ENCODE peak calls at places on chromosomes 12 and 14, in six cellular contexts. H is T-helper 2 cell, S is NCI-H1048, L is AG10803, B is HS-27A, F is EH. V is an unnamed sample.

GRCh38 chr12:19031032-19031431 is 98.5 kb upstream of the PLEKHA5 start:
- DNase-seq in S (no peak), L (peak), F (peak), H (no peak), B (peak), V (no peak)

GRCh38 chr14:75452900-75453816 is 25.3 kb downstream of the JDP2 start:
- DNase-seq in B (peak), S (no peak), F (peak), L (peak), H (no peak), V (no peak)

GRCh38 chr14:61296707-61297502 is 15.8 kb upstream of the TMEM30B start:
- DNase-seq in B (peak), L (peak), S (no peak), H (no peak), F (peak), V (peak)

GRCh38 chr12:94644141-94644575 is 6.2 kb downstream of the TMCC3 start:
- DNase-seq in H (no peak), L (no peak), S (no peak), F (peak), B (peak), V (no peak)

GRCh38 chr14:37413504-37414003 is 181.5 kb downstream of the FOXA1 start:
- DNase-seq in L (no peak), F (no peak), S (no peak), H (no peak), B (no peak), V (no peak)

GRCh38 chr12:80205960-80206359 is 106.6 kb downstream of the OTOGL start:
- DNase-seq in F (no peak), B (no peak), L (no peak), S (no peak), H (no peak), V (no peak)

GRCh38 chr14:68842298-68842697 is 49.4 kb upstream of the ZFP36L1 start:
- DNase-seq in H (no peak), B (no peak), L (no peak), F (no peak), S (no peak), V (no peak)

GRCh38 chr14:50230601-50231474 is 540 bp downstream of the SOS2 start:
- DNase-seq in S (peak), H (peak), B (peak), F (peak), L (peak), V (peak)

GRCh38 chr12:10641735-10642500 is 28.5 kb upstream of the MAGOHB start:
- DNase-seq in H (no peak), F (peak), B (no peak), S (no peak), L (peak), V (peak)

GRCh38 chr12:64311877-64312276 is 78.7 kb downstream of the C12orf56 start:
- DNase-seq in F (no peak), B (no peak), S (no peak), H (no peak), L (no peak), V (no peak)

GRCh38 chr12:111840831-111841230 is 1.2 kb upstream of the MAPKAPK5 start:
- DNase-seq in L (no peak), S (no peak), B (no peak), F (no peak), H (no peak), V (peak)

GRCh38 chr14:90554341-90554740 is 157.5 kb downstream of the CALM1 start:
- DNase-seq in F (no peak), L (no peak), S (no peak), H (no peak), B (no peak), V (no peak)

GRCh38 chr12:107468182-107468581 is 217.4 kb upstream of the PWP1 start:
- DNase-seq in L (no peak), F (no peak), S (no peak), H (no peak), B (no peak), V (no peak)

GRCh38 chr14:103753809-103754208 is 38.2 kb downstream of the ZFYVE21 start:
- DNase-seq in H (no peak), F (no peak), B (no peak), L (no peak), S (no peak), V (no peak)

GRCh38 chr14:72433511-72433910 is 460.4 kb downstream of the DPF3 start:
- DNase-seq in B (no peak), H (no peak), S (no peak), F (peak), L (peak), V (no peak)

GRCh38 chr12:117936722-117937484 is 31.9 kb downstream of the KSR2 start:
- DNase-seq in L (no peak), B (no peak), H (no peak), S (no peak), F (no peak), V (no peak)

GRCh38 chr12:9673404-9674225 is 4.1 kb downstream of the CLEC2D start:
- DNase-seq in B (peak), F (peak), S (no peak), L (peak), H (peak), V (peak)

GRCh38 chr12:122646568-122647220 is 56.5 kb downstream of the HCAR2 start:
- DNase-seq in F (peak), H (no peak), L (peak), S (no peak), B (peak), V (no peak)